ENCODE peak calls at places on chromosomes 13 and 19, in seven cellular contexts. X is astrocyte; Z is IMR-90; E is tibial artery; O is CD8-positive, alpha-beta T cell; H is lower lobe of right lung; M is breast epithelium. T is an unnamed sample.

GRCh38 chr13:60158321-60158801 is 5.4 kb downstream of the DIAPH3 start:
- DNase-seq in X (no peak), Z (no peak), E (no peak), O (no peak), H (no peak), M (no peak), T (no peak)

GRCh38 chr19:33344210-33344609 is 29.3 kb upstream of the CEBPG start:
- DNase-seq in X (no peak), Z (no peak), E (no peak), O (no peak), H (no peak), M (no peak), T (no peak)

GRCh38 chr19:19554074-19555023 is 16.3 kb downstream of the CILP2 start:
- DNase-seq in X (peak; percentile 23), Z (peak; percentile 21), E (no peak), O (peak; percentile 64), H (peak; percentile 74), M (no peak), T (no peak)

GRCh38 chr13:107035778-107036177 is 467.8 kb upstream of the ARGLU1 start:
- DNase-seq in X (peak; percentile 80), Z (peak; percentile 89), E (no peak), O (no peak), H (no peak), M (no peak), T (no peak)

GRCh38 chr19:57559404-57560025 is at the start of gene ZNF550:
- DNase-seq in X (peak; percentile 86), Z (peak; percentile 83), E (peak; percentile 89), O (peak; percentile 89), H (peak; percentile 93), M (peak; percentile 88), T (peak; percentile 53)

GRCh38 chr19:55196803-55197202 is 12.5 kb downstream of the PTPRH start:
- DNase-seq in X (no peak), Z (no peak), E (no peak), O (no peak), H (no peak), M (no peak), T (no peak)

GRCh38 chr19:5098646-5099045 is 129.7 kb downstream of the KDM4B start:
- DNase-seq in X (no peak), Z (no peak), E (no peak), O (no peak), H (no peak), M (no peak), T (no peak)

GRCh38 chr13:74068471-74068870 is 65.7 kb downstream of the KLF12 start:
- DNase-seq in X (no peak), Z (no peak), E (no peak), O (peak; percentile 26), H (no peak), M (no peak), T (no peak)

GRCh38 chr19:55344444-55344843 is 4.8 kb downstream of the KMT5C start:
- DNase-seq in X (no peak), Z (no peak), E (no peak), O (no peak), H (no peak), M (peak; percentile 37), T (no peak)

GRCh38 chr13:64371045-64371444 is 2859.1 kb downstream of the PCDH9 start:
- DNase-seq in X (peak; percentile 25), Z (peak; percentile 41), E (no peak), O (no peak), H (no peak), M (no peak), T (no peak)

GRCh38 chr13:69243366-69243765 is 864.3 kb upstream of the ATXN8OS start:
- DNase-seq in X (no peak), Z (no peak), E (no peak), O (no peak), H (no peak), M (no peak), T (no peak)

GRCh38 chr19:29324717-29325116 is 111.8 kb upstream of the UQCRFS1 start:
- DNase-seq in X (no peak), Z (no peak), E (no peak), O (no peak), H (no peak), M (no peak), T (no peak)

GRCh38 chr13:92640936-92641335 is 585.7 kb upstream of the GPC6 start:
- DNase-seq in X (peak; percentile 43), Z (peak; percentile 2), E (no peak), O (no peak), H (no peak), M (no peak), T (no peak)

GRCh38 chr13:96575423-96576320 is 418.6 kb downstream of the OXGR1 start:
- DNase-seq in X (no peak), Z (no peak), E (no peak), O (no peak), H (no peak), M (no peak), T (no peak)

GRCh38 chr13:23928985-23929384 is 31.7 kb upstream of the C1QTNF9B start:
- DNase-seq in X (peak; percentile 92), Z (peak; percentile 90), E (no peak), O (no peak), H (no peak), M (no peak), T (no peak)

GRCh38 chr13:94209110-94209509 is 270.4 kb downstream of the DCT start:
- DNase-seq in X (no peak), Z (no peak), E (no peak), O (no peak), H (no peak), M (no peak), T (no peak)

GRCh38 chr13:38386421-38386820 is 36.8 kb downstream of the UFM1 start:
- DNase-seq in X (no peak), Z (peak; percentile 3), E (no peak), O (no peak), H (no peak), M (no peak), T (no peak)

GRCh38 chr13:111999352-111999751 is 67.6 kb upstream of the SOX1 start:
- DNase-seq in X (no peak), Z (no peak), E (no peak), O (no peak), H (no peak), M (no peak), T (no peak)

GRCh38 chr13:106349080-106349841 is 186.2 kb downstream of the EFNB2 start:
- DNase-seq in X (peak; percentile 57), Z (peak; percentile 34), E (peak; percentile 26), O (no peak), H (peak; percentile 48), M (no peak), T (no peak)

GRCh38 chr13:52838433-52839107 is 9.9 kb downstream of the PCDH8 start:
- DNase-seq in X (no peak), Z (no peak), E (no peak), O (no peak), H (no peak), M (no peak), T (no peak)

GRCh38 chr13:101339202-101339601 is 77.1 kb downstream of the NALCN start:
- DNase-seq in X (no peak), Z (no peak), E (no peak), O (no peak), H (no peak), M (no peak), T (no peak)
- H3K4me3 ChIP-seq in X (no peak overlapping the region), Z (no peak overlapping the region), E (no peak overlapping the region), O (no peak overlapping the region), H (no peak overlapping the region), M (no peak overlapping the region), T (no peak overlapping the region)

GRCh38 chr13:28573595-28574373 is 78.9 kb upstream of the FLT1 start:
- DNase-seq in X (no peak), Z (no peak), E (peak; percentile 25), O (no peak), H (peak; percentile 57), M (no peak), T (no peak)
- H3K27ac ChIP-seq in X (peak overlapping the region; percentile 73), Z (no peak overlapping the region), E (no peak overlapping the region), O (no peak overlapping the region), H (peak overlapping the region; percentile 49), M (no peak overlapping the region), T (no peak overlapping the region)

DNA sequence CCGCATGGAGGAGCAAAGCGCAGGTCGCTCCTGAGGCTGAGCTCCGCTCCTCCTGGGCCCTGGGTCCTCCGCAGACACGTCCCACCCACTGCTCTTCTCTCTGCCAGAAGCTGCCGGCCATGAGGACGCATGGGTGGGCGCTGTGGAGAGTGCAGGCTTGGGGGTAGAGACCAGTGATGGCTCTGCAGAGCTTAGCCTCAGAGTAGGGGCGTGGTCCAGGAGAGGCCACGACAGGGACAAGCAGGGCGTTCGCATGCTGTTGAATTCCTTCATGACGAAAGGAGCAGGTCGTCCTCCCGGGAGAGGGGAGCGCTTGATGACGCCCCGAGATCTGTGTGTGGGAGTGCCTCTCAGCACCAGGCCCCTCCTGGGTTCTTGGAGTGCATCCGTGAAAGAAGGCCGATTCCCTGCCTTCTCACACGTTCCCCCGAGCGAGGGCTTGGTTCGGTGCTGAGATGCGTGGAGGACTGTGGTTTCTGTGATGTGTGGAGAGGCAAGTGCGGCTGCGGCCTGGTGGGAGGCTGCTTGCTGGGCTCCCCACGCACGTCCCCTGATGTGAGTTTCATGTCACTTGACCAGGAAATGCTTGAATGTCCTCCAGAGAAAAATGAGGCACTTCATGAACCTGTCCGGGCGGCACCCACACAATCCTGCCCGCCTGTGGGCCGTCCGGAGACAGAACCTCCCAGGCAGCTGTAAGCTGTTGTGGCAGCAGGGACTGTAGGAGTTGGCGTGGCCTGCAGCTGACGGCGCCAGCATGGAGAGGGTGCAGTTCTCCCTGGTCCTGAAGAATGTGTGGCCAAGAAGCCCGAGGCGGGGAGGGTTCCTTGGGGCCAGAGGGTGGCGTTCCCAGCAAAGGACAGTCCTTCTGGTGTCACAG is 4.5 kb downstream of the SF3A2 start:
- DNase-seq in X (no peak), Z (no peak), E (no peak), O (no peak), H (peak; percentile 73), M (no peak), T (no peak)
- H3K4me3 ChIP-seq in X (no peak overlapping the region), Z (no peak overlapping the region), E (no peak overlapping the region), O (peak overlapping the region; percentile 68), H (peak overlapping the region; percentile 51), M (peak overlapping the region; percentile 46), T (peak overlapping the region; percentile 74)

GRCh38 chr19:4042731-4043082 is 24.0 kb downstream of the ZBTB7A start:
- DNase-seq in X (no peak), Z (no peak), E (no peak), O (no peak), H (peak; percentile 80), M (peak; percentile 53), T (no peak)

GRCh38 chr19:4043410-4043809 is 23.3 kb downstream of the ZBTB7A start:
- DNase-seq in X (no peak), Z (no peak), E (no peak), O (no peak), H (no peak), M (no peak), T (no peak)

GRCh38 chr19:4043966-4044365 is 22.7 kb downstream of the ZBTB7A start:
- DNase-seq in X (no peak), Z (no peak), E (no peak), O (no peak), H (no peak), M (no peak), T (no peak)

GRCh38 chr19:4044927-4045557 is 21.7 kb downstream of the ZBTB7A start:
- DNase-seq in X (no peak), Z (no peak), E (no peak), O (no peak), H (no peak), M (no peak), T (no peak)

GRCh38 chr19:4042064-4042730 is 24.5 kb downstream of the ZBTB7A start:
- DNase-seq in X (no peak), Z (no peak), E (no peak), O (no peak), H (no peak), M (no peak), T (no peak)
- H3K27ac ChIP-seq in X (no peak overlapping the region), Z (no peak overlapping the region), E (no peak overlapping the region), O (no peak overlapping the region), H (peak overlapping the region; percentile 56), M (peak overlapping the region; percentile 83), T (no peak overlapping the region)

T was measured in thoracic aorta.